ENCODE peak calls at places on chromosomes 11 and 22, in five cellular contexts. One of them, this sample, is unnamed.

GRCh38 chr11:112497826-112498225 is 237.2 kb upstream of the PLET1 start:
- DNase-seq in Peyer's patch: no peak
- DNase-seq in H9: no peak
- DNase-seq in CD4-positive, alpha-beta memory T cell: no peak
- DNase-seq in CD4-positive, CD25-positive, alpha-beta regulatory T cell: no peak
- DNase-seq in this sample: no peak

GRCh38 chr11:128585498-128586238 is 1.7 kb downstream of the ETS1 start:
- DNase-seq in Peyer's patch: no peak
- DNase-seq in H9: peak; percentile 48
- DNase-seq in CD4-positive, alpha-beta memory T cell: no peak
- DNase-seq in CD4-positive, CD25-positive, alpha-beta regulatory T cell: no peak
- DNase-seq in this sample: no peak

GRCh38 chr11:121672630-121673487 is 220.1 kb upstream of the SORL1-AS1 start:
- DNase-seq in Peyer's patch: no peak
- DNase-seq in H9: no peak
- DNase-seq in CD4-positive, alpha-beta memory T cell: no peak
- DNase-seq in CD4-positive, CD25-positive, alpha-beta regulatory T cell: no peak
- DNase-seq in this sample: peak; percentile 19

GRCh38 chr11:112885744-112886706 is 75.2 kb upstream of the NCAM1 start:
- DNase-seq in Peyer's patch: no peak
- DNase-seq in H9: no peak
- DNase-seq in CD4-positive, alpha-beta memory T cell: no peak
- DNase-seq in CD4-positive, CD25-positive, alpha-beta regulatory T cell: no peak
- DNase-seq in this sample: no peak

GRCh38 chr11:84295815-84296214 is 1009.6 kb upstream of the CCDC90B start:
- DNase-seq in Peyer's patch: no peak
- DNase-seq in H9: no peak
- DNase-seq in CD4-positive, alpha-beta memory T cell: no peak
- DNase-seq in CD4-positive, CD25-positive, alpha-beta regulatory T cell: no peak
- DNase-seq in this sample: no peak

GRCh38 chr22:33519140-33519973 is 400.9 kb downstream of the LARGE1 start:
- DNase-seq in Peyer's patch: peak; percentile 54
- DNase-seq in H9: peak; percentile 46
- DNase-seq in CD4-positive, alpha-beta memory T cell: no peak
- DNase-seq in CD4-positive, CD25-positive, alpha-beta regulatory T cell: no peak
- DNase-seq in this sample: peak; percentile 36

GRCh38 chr11:11324090-11324489 is 29.0 kb downstream of the CSNK2A3 start:
- DNase-seq in Peyer's patch: no peak
- DNase-seq in H9: no peak
- DNase-seq in CD4-positive, alpha-beta memory T cell: no peak
- DNase-seq in CD4-positive, CD25-positive, alpha-beta regulatory T cell: no peak
- DNase-seq in this sample: no peak

GRCh38 chr22:35809816-35810215 is 92.1 kb downstream of the APOL5 start:
- DNase-seq in Peyer's patch: no peak
- DNase-seq in H9: no peak
- DNase-seq in CD4-positive, alpha-beta memory T cell: no peak
- DNase-seq in CD4-positive, CD25-positive, alpha-beta regulatory T cell: no peak
- DNase-seq in this sample: no peak

GRCh38 chr11:124068711-124069110 is 27.6 kb upstream of the OR10G7 start:
- DNase-seq in Peyer's patch: no peak
- DNase-seq in H9: no peak
- DNase-seq in CD4-positive, alpha-beta memory T cell: no peak
- DNase-seq in CD4-positive, CD25-positive, alpha-beta regulatory T cell: no peak
- DNase-seq in this sample: no peak

GRCh38 chr22:41009222-41009948 is 58.2 kb downstream of the RBX1 start:
- DNase-seq in Peyer's patch: no peak
- DNase-seq in H9: no peak
- DNase-seq in CD4-positive, alpha-beta memory T cell: no peak
- DNase-seq in CD4-positive, CD25-positive, alpha-beta regulatory T cell: no peak
- DNase-seq in this sample: no peak

GRCh38 chr11:82722236-82722635 is 11.4 kb downstream of the FAM181B start:
- DNase-seq in Peyer's patch: no peak
- DNase-seq in H9: no peak
- DNase-seq in CD4-positive, alpha-beta memory T cell: no peak
- DNase-seq in CD4-positive, CD25-positive, alpha-beta regulatory T cell: no peak
- DNase-seq in this sample: no peak

GRCh38 chr22:37499006-37499707 is 13.0 kb upstream of the MFNG start:
- DNase-seq in Peyer's patch: no peak
- DNase-seq in H9: no peak
- DNase-seq in CD4-positive, alpha-beta memory T cell: no peak
- DNase-seq in CD4-positive, CD25-positive, alpha-beta regulatory T cell: no peak
- DNase-seq in this sample: peak; percentile 53

GRCh38 chr11:24234822-24235508 is 261.9 kb upstream of the LUZP2 start:
- DNase-seq in Peyer's patch: peak; percentile 50
- DNase-seq in H9: no peak
- DNase-seq in CD4-positive, alpha-beta memory T cell: no peak
- DNase-seq in CD4-positive, CD25-positive, alpha-beta regulatory T cell: no peak
- DNase-seq in this sample: peak; percentile 19

GRCh38 chr11:130464289-130464812 is 15.9 kb downstream of the ADAMTS15 start:
- DNase-seq in Peyer's patch: no peak
- DNase-seq in H9: no peak
- DNase-seq in CD4-positive, alpha-beta memory T cell: no peak
- DNase-seq in CD4-positive, CD25-positive, alpha-beta regulatory T cell: no peak
- DNase-seq in this sample: no peak

GRCh38 chr11:119584193-119585037 is 144.6 kb downstream of the NECTIN1 start:
- DNase-seq in Peyer's patch: peak; percentile 44
- DNase-seq in H9: peak; percentile 86
- DNase-seq in CD4-positive, alpha-beta memory T cell: no peak
- DNase-seq in CD4-positive, CD25-positive, alpha-beta regulatory T cell: no peak
- DNase-seq in this sample: peak; percentile 76

GRCh38 chr11:47443028-47443700 is 5.8 kb downstream of the RAPSN start:
- DNase-seq in Peyer's patch: no peak
- DNase-seq in H9: no peak
- DNase-seq in CD4-positive, alpha-beta memory T cell: no peak
- DNase-seq in CD4-positive, CD25-positive, alpha-beta regulatory T cell: no peak
- DNase-seq in this sample: no peak

GRCh38 chr11:17432041-17432440 is 43.6 kb upstream of the KCNJ11 start:
- DNase-seq in Peyer's patch: no peak
- DNase-seq in H9: no peak
- DNase-seq in CD4-positive, alpha-beta memory T cell: no peak
- DNase-seq in CD4-positive, CD25-positive, alpha-beta regulatory T cell: no peak
- DNase-seq in this sample: peak; percentile 63

GRCh38 chr11:47532597-47533213 is 20.2 kb downstream of the CELF1 start:
- DNase-seq in Peyer's patch: no peak
- DNase-seq in H9: no peak
- DNase-seq in CD4-positive, alpha-beta memory T cell: no peak
- DNase-seq in CD4-positive, CD25-positive, alpha-beta regulatory T cell: no peak
- DNase-seq in this sample: no peak

GRCh38 chr11:78715639-78716311 is 141.1 kb upstream of the NARS2 start:
- DNase-seq in Peyer's patch: peak; percentile 61
- DNase-seq in H9: peak; percentile 87
- DNase-seq in CD4-positive, alpha-beta memory T cell: no peak
- DNase-seq in CD4-positive, CD25-positive, alpha-beta regulatory T cell: peak; percentile 1
- DNase-seq in this sample: peak; percentile 77

GRCh38 chr11:63937713-63938480 is 905 bp upstream of the NAA40 start:
- DNase-seq in Peyer's patch: no peak
- DNase-seq in H9: peak; percentile 55
- DNase-seq in CD4-positive, alpha-beta memory T cell: no peak
- DNase-seq in CD4-positive, CD25-positive, alpha-beta regulatory T cell: no peak
- DNase-seq in this sample: no peak

GRCh38 chr11:11569936-11570491 is 51.8 kb downstream of the GALNT18 start:
- DNase-seq in Peyer's patch: no peak
- DNase-seq in H9: no peak
- DNase-seq in CD4-positive, alpha-beta memory T cell: no peak
- DNase-seq in CD4-positive, CD25-positive, alpha-beta regulatory T cell: no peak
- DNase-seq in this sample: no peak

GRCh38 chr22:25403284-25403606 is 161.2 kb upstream of the GRK3 start:
- DNase-seq in Peyer's patch: no peak
- DNase-seq in H9: no peak
- DNase-seq in CD4-positive, alpha-beta memory T cell: no peak
- DNase-seq in CD4-positive, CD25-positive, alpha-beta regulatory T cell: no peak
- DNase-seq in this sample: no peak

GRCh38 chr11:95239871-95240648 is 9.1 kb upstream of the SESN3 start:
- DNase-seq in Peyer's patch: no peak
- DNase-seq in H9: no peak
- DNase-seq in CD4-positive, alpha-beta memory T cell: no peak
- DNase-seq in CD4-positive, CD25-positive, alpha-beta regulatory T cell: no peak
- DNase-seq in this sample: no peak

GRCh38 chr22:27110985-27111451 is 453.6 kb downstream of the MIAT start:
- DNase-seq in Peyer's patch: no peak
- DNase-seq in H9: peak; percentile 32
- DNase-seq in CD4-positive, alpha-beta memory T cell: no peak
- DNase-seq in CD4-positive, CD25-positive, alpha-beta regulatory T cell: no peak
- DNase-seq in this sample: peak; percentile 25

GRCh38 chr11:78346799-78347198 is 70.8 kb downstream of the GAB2 start:
- DNase-seq in Peyer's patch: no peak
- DNase-seq in H9: no peak
- DNase-seq in CD4-positive, alpha-beta memory T cell: no peak
- DNase-seq in CD4-positive, CD25-positive, alpha-beta regulatory T cell: no peak
- DNase-seq in this sample: no peak

GRCh38 chr11:123111465-123111864 is 49.5 kb upstream of the HSPA8 start:
- DNase-seq in Peyer's patch: no peak
- DNase-seq in H9: no peak
- DNase-seq in CD4-positive, alpha-beta memory T cell: peak; percentile 56
- DNase-seq in CD4-positive, CD25-positive, alpha-beta regulatory T cell: peak; percentile 53
- DNase-seq in this sample: no peak

GRCh38 chr22:44884968-44885805 is 124.6 kb downstream of the PHF21B start:
- DNase-seq in Peyer's patch: no peak
- DNase-seq in H9: no peak
- DNase-seq in CD4-positive, alpha-beta memory T cell: no peak
- DNase-seq in CD4-positive, CD25-positive, alpha-beta regulatory T cell: no peak
- DNase-seq in this sample: no peak

GRCh38 chr11:73961321-73961720 is 10.5 kb downstream of the DNAJB13 start:
- DNase-seq in Peyer's patch: peak; percentile 32
- DNase-seq in H9: no peak
- DNase-seq in CD4-positive, alpha-beta memory T cell: no peak
- DNase-seq in CD4-positive, CD25-positive, alpha-beta regulatory T cell: no peak
- DNase-seq in this sample: no peak

GRCh38 chr22:31616315-31616980 is 45.6 kb downstream of the PISD start:
- DNase-seq in Peyer's patch: peak; percentile 72
- DNase-seq in H9: no peak
- DNase-seq in CD4-positive, alpha-beta memory T cell: no peak
- DNase-seq in CD4-positive, CD25-positive, alpha-beta regulatory T cell: no peak
- DNase-seq in this sample: peak; percentile 45

GRCh38 chr11:103228807-103229206 is 119.6 kb downstream of the DYNC2H1 start:
- DNase-seq in Peyer's patch: no peak
- DNase-seq in H9: no peak
- DNase-seq in CD4-positive, alpha-beta memory T cell: no peak
- DNase-seq in CD4-positive, CD25-positive, alpha-beta regulatory T cell: no peak
- DNase-seq in this sample: peak; percentile 45

GRCh38 chr11:1826552-1827094 is 8.2 kb upstream of the SYT8 start:
- DNase-seq in Peyer's patch: peak; percentile 41
- DNase-seq in H9: peak; percentile 58
- DNase-seq in CD4-positive, alpha-beta memory T cell: no peak
- DNase-seq in CD4-positive, CD25-positive, alpha-beta regulatory T cell: no peak
- DNase-seq in this sample: peak; percentile 47

GRCh38 chr22:49553076-49553475 is 274.6 kb downstream of the BRD1 start:
- DNase-seq in Peyer's patch: peak; percentile 26
- DNase-seq in H9: no peak
- DNase-seq in CD4-positive, alpha-beta memory T cell: no peak
- DNase-seq in CD4-positive, CD25-positive, alpha-beta regulatory T cell: no peak
- DNase-seq in this sample: no peak

GRCh38 chr11:64127267-64128072 is 38.4 kb downstream of the MACROD1 start:
- DNase-seq in Peyer's patch: no peak
- DNase-seq in H9: peak; percentile 58
- DNase-seq in CD4-positive, alpha-beta memory T cell: no peak
- DNase-seq in CD4-positive, CD25-positive, alpha-beta regulatory T cell: no peak
- DNase-seq in this sample: no peak

GRCh38 chr11:75588067-75588481 is 26.0 kb downstream of the SERPINH1 start:
- DNase-seq in Peyer's patch: peak; percentile 87
- DNase-seq in H9: no peak
- DNase-seq in CD4-positive, alpha-beta memory T cell: no peak
- DNase-seq in CD4-positive, CD25-positive, alpha-beta regulatory T cell: no peak
- DNase-seq in this sample: no peak
- H3K27ac ChIP-seq in Peyer's patch: no peak overlapping the region
- H3K27ac ChIP-seq in H9: no peak overlapping the region
- H3K27ac ChIP-seq in CD4-positive, alpha-beta memory T cell: no peak overlapping the region
- H3K27ac ChIP-seq in CD4-positive, CD25-positive, alpha-beta regulatory T cell: no peak overlapping the region
- H3K27ac ChIP-seq in this sample: no peak overlapping the region

DNA sequence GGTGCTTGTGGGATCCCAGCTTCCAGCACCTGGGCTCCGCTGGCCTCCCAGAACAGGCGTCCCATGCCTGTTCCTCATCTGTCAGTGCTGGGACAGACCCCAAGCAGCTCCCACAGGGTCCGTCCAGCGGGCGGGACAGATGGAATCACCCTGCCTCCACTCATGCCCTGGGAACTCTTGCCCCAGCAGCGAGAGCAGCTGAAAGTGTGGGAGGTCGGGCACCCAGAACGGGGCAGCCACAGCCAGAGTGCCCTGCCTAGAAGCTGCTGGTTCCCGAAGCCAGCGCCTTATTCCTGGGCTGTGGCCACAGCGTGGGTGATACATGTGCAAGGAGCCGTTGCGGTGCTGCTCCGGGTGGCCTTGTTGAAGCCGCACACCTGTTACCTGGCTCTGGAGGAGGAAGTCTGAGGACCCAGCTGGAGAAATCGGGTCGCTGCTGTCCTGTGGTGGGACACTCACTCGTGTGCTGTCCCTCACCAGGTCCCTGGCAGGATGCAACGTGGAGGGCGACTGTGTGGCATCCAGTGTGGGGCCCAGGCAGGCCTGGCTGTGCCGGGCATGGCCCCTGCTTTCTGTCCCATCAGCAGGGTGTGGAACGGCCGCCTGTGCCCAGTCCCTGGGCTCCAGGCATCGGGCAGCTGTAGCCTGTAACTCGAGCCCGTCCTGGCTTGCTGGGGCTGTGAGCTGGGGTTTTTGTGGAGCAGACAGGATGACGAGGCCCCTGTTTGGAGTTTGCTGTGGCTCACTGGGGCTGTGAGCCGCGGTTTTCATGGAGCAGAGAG is 16.2 kb downstream of the GRAMD4 start:
- DNase-seq in Peyer's patch: no peak
- DNase-seq in H9: no peak
- DNase-seq in CD4-positive, alpha-beta memory T cell: no peak
- DNase-seq in CD4-positive, CD25-positive, alpha-beta regulatory T cell: no peak
- DNase-seq in this sample: no peak
- H3K27ac ChIP-seq in Peyer's patch: no peak overlapping the region
- H3K27ac ChIP-seq in H9: no peak overlapping the region
- H3K27ac ChIP-seq in CD4-positive, alpha-beta memory T cell: no peak overlapping the region
- H3K27ac ChIP-seq in CD4-positive, CD25-positive, alpha-beta regulatory T cell: no peak overlapping the region
- H3K27ac ChIP-seq in this sample: peak overlapping the region; percentile 39

GRCh38 chr11:70201876-70202861 is 927 bp upstream of the FADD start:
- DNase-seq in Peyer's patch: no peak
- DNase-seq in H9: no peak
- DNase-seq in CD4-positive, alpha-beta memory T cell: no peak
- DNase-seq in CD4-positive, CD25-positive, alpha-beta regulatory T cell: no peak
- DNase-seq in this sample: no peak
- H3K27ac ChIP-seq in Peyer's patch: peak overlapping the region; percentile 96
- H3K27ac ChIP-seq in H9: no peak overlapping the region
- H3K27ac ChIP-seq in CD4-positive, alpha-beta memory T cell: peak overlapping the region; percentile 95
- H3K27ac ChIP-seq in CD4-positive, CD25-positive, alpha-beta regulatory T cell: peak overlapping the region; percentile 88
- H3K27ac ChIP-seq in this sample: no peak overlapping the region

GRCh38 chr11:4543561-4543960 is 1.4 kb upstream of the OR52M1 start:
- DNase-seq in Peyer's patch: no peak
- DNase-seq in H9: no peak
- DNase-seq in CD4-positive, alpha-beta memory T cell: no peak
- DNase-seq in CD4-positive, CD25-positive, alpha-beta regulatory T cell: no peak
- DNase-seq in this sample: no peak
- H3K27ac ChIP-seq in Peyer's patch: no peak overlapping the region
- H3K27ac ChIP-seq in H9: no peak overlapping the region
- H3K27ac ChIP-seq in CD4-positive, alpha-beta memory T cell: no peak overlapping the region
- H3K27ac ChIP-seq in CD4-positive, CD25-positive, alpha-beta regulatory T cell: no peak overlapping the region
- H3K27ac ChIP-seq in this sample: no peak overlapping the region